ENCODE peak calls at places on chromosomes 6 and 20, in eight cellular contexts. Q, E, G, D, J, R, Z and P are unnamed samples.

GRCh38 chr20:35451295-35451694 is 4.1 kb upstream of the CEP250 start:
- DNase-seq in Q (no peak), E (no peak), G (no peak), D (no peak), J (no peak), R (no peak), Z (no peak), P (no peak)

GRCh38 chr6:71419954-71420692 is 131.5 kb downstream of the OGFRL1 start:
- DNase-seq in Q (peak), E (peak), G (peak), D (no peak), J (peak), R (peak), Z (no peak), P (peak)

GRCh38 chr6:816510-817084 is 123.7 kb upstream of the EXOC2 start:
- DNase-seq in Q (no peak), E (no peak), G (no peak), D (no peak), J (no peak), R (no peak), Z (no peak), P (no peak)

GRCh38 chr6:73565767-73566485 is 45.1 kb upstream of the EEF1A1 start:
- DNase-seq in Q (no peak), E (no peak), G (no peak), D (no peak), J (no peak), R (no peak), Z (peak), P (no peak)

GRCh38 chr6:15327271-15327670 is 81.4 kb downstream of the JARID2 start:
- DNase-seq in Q (no peak), E (no peak), G (no peak), D (no peak), J (no peak), R (peak), Z (no peak), P (no peak)

GRCh38 chr6:155916870-155917624 is 461.4 kb upstream of the NOX3 start:
- DNase-seq in Q (no peak), E (no peak), G (no peak), D (no peak), J (no peak), R (no peak), Z (no peak), P (no peak)

GRCh38 chr6:166966268-166966667 is 9.9 kb upstream of the RNASET2 start:
- DNase-seq in Q (no peak), E (no peak), G (no peak), D (no peak), J (no peak), R (no peak), Z (no peak), P (no peak)

GRCh38 chr20:58701431-58702160 is 9.0 kb downstream of the NPEPL1 start:
- DNase-seq in Q (no peak), E (peak), G (no peak), D (no peak), J (no peak), R (no peak), Z (no peak), P (peak)

GRCh38 chr20:32619586-32619985 is 34.5 kb upstream of the NOL4L start:
- DNase-seq in Q (no peak), E (no peak), G (no peak), D (no peak), J (no peak), R (no peak), Z (no peak), P (no peak)

GRCh38 chr6:116410945-116411623 is 40.3 kb downstream of the DSE start:
- DNase-seq in Q (peak), E (no peak), G (no peak), D (no peak), J (no peak), R (no peak), Z (no peak), P (no peak)

GRCh38 chr20:62439218-62439617 is 11.9 kb upstream of the RBBP8NL start:
- DNase-seq in Q (no peak), E (no peak), G (no peak), D (no peak), J (no peak), R (no peak), Z (no peak), P (no peak)

GRCh38 chr20:23033918-23034317 is 1.2 kb upstream of the SSTR4 start:
- DNase-seq in Q (no peak), E (no peak), G (no peak), D (no peak), J (no peak), R (no peak), Z (no peak), P (no peak)

GRCh38 chr20:20317195-20318113 is 50.5 kb upstream of the INSM1 start:
- DNase-seq in Q (no peak), E (no peak), G (no peak), D (no peak), J (no peak), R (peak), Z (no peak), P (no peak)

DNA sequence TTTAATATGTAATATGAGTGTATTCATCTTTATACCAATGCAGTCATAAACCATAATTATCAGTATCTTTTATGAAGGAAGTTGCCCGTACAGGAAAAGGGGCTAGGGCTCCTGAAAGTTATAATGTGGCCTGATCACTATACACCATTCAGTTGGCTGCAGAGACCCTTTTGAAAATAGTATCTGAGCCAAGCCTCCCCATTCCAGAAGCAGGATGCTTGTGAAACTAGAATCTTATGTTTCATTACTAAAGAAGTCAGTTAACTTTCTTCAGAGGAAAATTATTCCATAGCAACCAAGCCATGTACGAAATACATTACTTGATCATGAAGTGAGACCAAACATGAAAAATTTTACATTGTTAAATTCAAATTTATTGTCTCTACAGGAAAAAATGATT is 251.5 kb upstream of the TCF21 start:
- DNase-seq in Q (no peak), E (no peak), G (no peak), D (no peak), J (no peak), R (no peak), Z (no peak), P (no peak)
- H3K4me3 ChIP-seq in Q (no peak), E (no peak), G (no peak), D (no peak), J (no peak), R (no peak), Z (no peak), P (no peak)

DNA sequence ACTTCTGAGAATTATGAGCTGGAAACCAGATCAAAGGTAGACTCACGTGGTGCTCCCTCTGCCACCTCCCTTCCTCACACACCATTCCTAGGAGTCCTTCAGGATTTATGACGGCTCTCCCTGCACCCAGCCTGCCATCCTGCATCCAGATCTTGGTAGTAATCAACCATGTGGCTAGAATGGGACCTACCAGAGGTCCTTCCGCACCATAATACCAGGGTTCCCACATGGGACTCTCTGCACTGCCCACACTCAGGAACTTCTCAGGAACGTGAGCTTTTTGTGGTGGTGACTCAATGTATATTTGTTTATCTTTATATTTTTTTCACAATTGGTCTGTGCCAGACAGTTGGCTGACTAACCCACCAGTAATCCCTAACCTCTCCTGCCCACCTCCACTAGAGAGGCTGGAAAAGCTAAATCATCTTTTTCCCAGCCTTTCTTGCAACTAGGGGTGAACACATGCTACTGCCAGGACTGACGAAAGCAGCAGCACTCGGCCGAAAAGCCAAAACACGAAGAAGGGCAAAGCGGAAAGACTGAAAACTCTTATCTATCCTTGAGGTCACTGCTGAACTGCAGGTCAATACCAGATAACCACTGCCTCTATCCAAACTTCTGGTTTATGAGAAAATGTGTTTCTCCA is 113.0 kb downstream of the TRERF1 start:
- DNase-seq in Q (peak), E (no peak), G (no peak), D (no peak), J (no peak), R (no peak), Z (peak), P (no peak)
- TF ChIP-seq CTCF in Q (peak), E (no peak), G (no peak), D (no peak), J (no peak), R (no peak), Z (no peak), P (no peak)

DNA sequence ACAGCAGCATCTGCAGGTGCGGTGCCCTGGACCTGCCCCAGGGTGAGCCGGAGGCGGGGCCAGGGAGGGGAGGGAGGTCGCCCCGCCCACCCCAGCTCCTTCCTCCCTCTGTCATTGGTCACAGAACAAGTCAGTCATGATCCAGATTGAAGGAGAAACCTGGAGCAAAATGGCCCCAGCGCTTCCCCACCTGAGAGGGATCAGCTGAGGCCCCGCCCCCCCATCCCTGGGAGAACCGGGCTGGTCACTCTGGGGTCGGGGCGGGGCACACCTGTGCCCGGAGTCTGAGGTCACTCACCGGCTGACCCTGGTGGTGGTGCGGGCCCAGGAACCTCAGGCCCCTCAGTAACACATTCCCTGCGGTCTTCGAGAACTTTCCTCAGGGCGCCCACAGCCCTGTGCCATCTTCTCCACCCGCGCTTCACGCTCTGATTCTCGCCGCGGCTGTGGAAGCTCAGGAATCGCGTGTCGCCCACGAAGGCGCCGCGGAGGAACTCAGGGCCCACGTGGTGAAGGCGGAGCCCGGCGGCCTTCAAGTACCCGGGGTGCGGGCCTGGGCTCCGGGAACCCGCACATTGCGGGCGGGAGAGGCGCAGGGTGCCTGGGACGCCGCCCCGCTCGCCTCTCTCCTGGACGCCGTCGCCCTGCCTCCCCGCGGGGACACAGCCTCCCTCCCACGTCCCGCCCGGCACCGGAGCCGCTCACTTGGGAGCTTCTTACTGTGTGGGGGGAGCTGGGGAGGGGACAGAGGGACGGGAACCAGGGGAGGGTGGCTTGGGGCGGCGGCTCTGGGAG is 36.4 kb upstream of the HLA-C start:
- DNase-seq in Q (no peak), E (peak), G (no peak), D (peak), J (no peak), R (peak), Z (no peak), P (peak)
- H3K4me3 ChIP-seq in Q (no peak), E (peak), G (no peak), D (peak), J (peak), R (peak), Z (no peak), P (peak)

GRCh38 chr20:57388953-57389694 is 2.1 kb upstream of the RBM38 start:
- DNase-seq in Q (peak), E (peak), G (peak), D (peak), J (peak), R (peak), Z (no peak), P (peak)

GRCh38 chr20:57391439-57392129 is 388 bp downstream of the RBM38 start:
- DNase-seq in Q (no peak), E (peak), G (no peak), D (no peak), J (no peak), R (no peak), Z (no peak), P (peak)

GRCh38 chr20:57387945-57388351 is 3.2 kb upstream of the RBM38 start:
- DNase-seq in Q (no peak), E (peak), G (no peak), D (no peak), J (peak), R (no peak), Z (no peak), P (peak)

GRCh38 chr20:57390604-57391438 is at the start of gene RBM38:
- DNase-seq in Q (peak), E (peak), G (no peak), D (peak), J (peak), R (peak), Z (no peak), P (peak)

DNA sequence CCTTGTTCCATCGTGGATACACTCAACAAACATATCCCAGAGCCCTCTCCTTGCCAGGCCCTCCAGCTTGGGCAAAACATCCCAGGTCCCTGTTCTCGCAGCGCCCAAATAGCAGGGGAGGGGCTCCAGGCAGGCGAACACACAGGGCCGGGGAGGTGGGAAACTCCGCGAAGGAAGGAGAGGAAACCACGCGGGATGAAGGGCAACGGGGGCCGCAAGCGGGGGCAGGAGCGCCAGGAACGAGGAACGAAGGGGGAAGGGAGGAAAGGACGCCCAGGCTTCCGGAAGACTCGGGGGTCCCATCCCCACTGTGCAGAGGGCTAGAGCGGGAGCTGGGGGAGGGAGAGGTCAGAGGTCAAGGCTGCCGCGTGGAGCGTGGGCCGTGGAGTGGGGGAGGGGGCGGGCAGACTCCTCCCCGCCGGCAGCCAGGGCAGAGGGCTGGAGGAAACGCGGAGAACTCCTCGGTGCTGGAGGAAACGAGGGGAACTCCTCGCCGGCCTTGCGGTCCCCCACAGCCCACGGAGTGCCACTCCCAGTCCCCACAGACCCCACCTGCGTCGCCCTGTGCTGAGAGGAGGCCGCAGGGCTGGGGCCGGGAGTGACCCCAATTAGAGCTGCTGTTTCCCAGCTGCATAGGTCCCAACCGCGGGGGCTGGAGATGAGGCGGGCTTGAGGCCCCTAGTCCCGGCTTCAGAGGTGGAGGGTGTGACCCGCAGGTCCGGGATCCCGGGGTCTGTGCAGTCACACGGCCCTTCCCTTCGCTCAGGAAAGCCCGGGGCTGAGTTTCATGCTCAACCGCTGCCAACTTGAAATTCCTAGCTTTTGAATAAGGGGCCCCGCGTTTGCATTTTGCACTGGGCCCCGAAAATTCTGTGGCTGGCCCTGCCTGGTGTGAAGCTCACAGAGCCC is 1.2 kb upstream of the RBM38 start:
- DNase-seq in Q (no peak), E (peak), G (no peak), D (no peak), J (peak), R (peak), Z (no peak), P (peak)
- TF ChIP-seq CTCF in Q (no peak), E (no peak), G (no peak), D (peak), J (no peak), R (no peak), Z (no peak), P (no peak)

GRCh38 chr6:157461000-157461915 is 80.3 kb downstream of the ZDHHC14 start:
- DNase-seq in Q (no peak), E (no peak), G (no peak), D (no peak), J (no peak), R (peak), Z (peak), P (no peak)
- H3K4me3 ChIP-seq in Q (no peak), E (no peak), G (no peak), D (no peak), J (no peak), R (peak), Z (no peak), P (no peak)

DNA sequence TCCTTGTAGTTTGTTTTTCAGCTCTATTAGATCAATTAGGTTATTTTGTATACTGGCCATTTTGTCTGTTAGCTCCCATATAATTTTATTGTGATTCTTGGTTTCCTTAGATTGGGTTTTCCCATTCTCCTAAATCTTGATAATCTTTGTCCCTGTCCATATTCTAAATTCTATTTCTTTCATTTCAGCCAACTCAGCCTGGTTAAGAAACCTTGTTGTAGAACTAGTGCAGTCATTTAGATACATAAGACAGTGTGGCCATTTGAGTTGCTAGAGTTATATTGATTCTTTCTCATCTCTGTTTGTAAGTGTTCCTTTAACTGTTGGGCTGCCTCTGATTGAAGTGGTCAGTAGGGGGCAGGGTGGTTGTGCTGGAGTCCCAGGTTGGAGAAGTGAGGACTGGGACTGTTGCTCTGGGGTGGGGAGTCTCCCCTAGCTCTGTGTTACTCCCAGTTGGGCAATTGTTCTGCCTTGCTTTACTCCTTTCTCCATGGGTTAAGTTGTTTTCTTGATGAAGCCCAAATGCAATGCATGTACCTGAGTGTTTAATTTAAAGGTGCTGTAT is 98.8 kb upstream of the NRN1 start:
- DNase-seq in Q (no peak), E (no peak), G (no peak), D (no peak), J (no peak), R (no peak), Z (no peak), P (no peak)
- TF ChIP-seq CTCF in Q (peak), E (no peak), G (no peak), D (no peak), J (no peak), R (peak), Z (peak), P (no peak)